ENCODE peak calls at places on chromosomes 12 and 14, in ten cellular contexts. One of them, this sample, is unnamed.

GRCh38 chr14:104252256-104253215 is 114.1 kb downstream of the KIF26A start:
- DNase-seq in AG09309: no peak
- DNase-seq in T47D: peak
- DNase-seq in GM04503: no peak
- DNase-seq in CD4-positive, CD25-positive, alpha-beta regulatory T cell: no peak
- DNase-seq in AG04450: no peak
- DNase-seq in GDM1: no peak
- DNase-seq in RPMI8226: no peak
- DNase-seq in GM18507: no peak
- DNase-seq in G401: no peak
- DNase-seq in this sample: no peak

GRCh38 chr14:38404100-38404541 is 148.2 kb upstream of the CLEC14A start:
- DNase-seq in AG09309: peak
- DNase-seq in T47D: no peak
- DNase-seq in GM04503: peak
- DNase-seq in CD4-positive, CD25-positive, alpha-beta regulatory T cell: no peak
- DNase-seq in AG04450: peak
- DNase-seq in GDM1: no peak
- DNase-seq in RPMI8226: no peak
- DNase-seq in GM18507: no peak
- DNase-seq in G401: no peak
- DNase-seq in this sample: peak

GRCh38 chr14:91241848-91242247 is 2.7 kb downstream of the GPR68 start:
- DNase-seq in AG09309: no peak
- DNase-seq in T47D: no peak
- DNase-seq in GM04503: no peak
- DNase-seq in CD4-positive, CD25-positive, alpha-beta regulatory T cell: no peak
- DNase-seq in AG04450: no peak
- DNase-seq in GDM1: no peak
- DNase-seq in RPMI8226: peak
- DNase-seq in GM18507: no peak
- DNase-seq in G401: no peak
- DNase-seq in this sample: no peak

GRCh38 chr14:45247427-45247826 is 5.6 kb downstream of the MIS18BP1 start:
- DNase-seq in AG09309: no peak
- DNase-seq in T47D: no peak
- DNase-seq in GM04503: no peak
- DNase-seq in CD4-positive, CD25-positive, alpha-beta regulatory T cell: no peak
- DNase-seq in AG04450: no peak
- DNase-seq in GDM1: no peak
- DNase-seq in RPMI8226: no peak
- DNase-seq in GM18507: no peak
- DNase-seq in G401: no peak
- DNase-seq in this sample: no peak

GRCh38 chr14:55366271-55366670 is 45.4 kb downstream of the ATG14 start:
- DNase-seq in AG09309: peak
- DNase-seq in T47D: no peak
- DNase-seq in GM04503: peak
- DNase-seq in CD4-positive, CD25-positive, alpha-beta regulatory T cell: no peak
- DNase-seq in AG04450: peak
- DNase-seq in GDM1: no peak
- DNase-seq in RPMI8226: no peak
- DNase-seq in GM18507: no peak
- DNase-seq in G401: no peak
- DNase-seq in this sample: peak

GRCh38 chr14:32967421-32967820 is 28.7 kb downstream of the NPAS3 start:
- DNase-seq in AG09309: no peak
- DNase-seq in T47D: no peak
- DNase-seq in GM04503: no peak
- DNase-seq in CD4-positive, CD25-positive, alpha-beta regulatory T cell: no peak
- DNase-seq in AG04450: no peak
- DNase-seq in GDM1: no peak
- DNase-seq in RPMI8226: no peak
- DNase-seq in GM18507: no peak
- DNase-seq in G401: no peak
- DNase-seq in this sample: no peak

GRCh38 chr14:69181491-69181890 is 9.8 kb upstream of the EXD2 start:
- DNase-seq in AG09309: no peak
- DNase-seq in T47D: no peak
- DNase-seq in GM04503: no peak
- DNase-seq in CD4-positive, CD25-positive, alpha-beta regulatory T cell: no peak
- DNase-seq in AG04450: no peak
- DNase-seq in GDM1: no peak
- DNase-seq in RPMI8226: no peak
- DNase-seq in GM18507: no peak
- DNase-seq in G401: no peak
- DNase-seq in this sample: no peak

GRCh38 chr12:66055837-66056319 is 74.7 kb downstream of the LLPH start:
- DNase-seq in AG09309: no peak
- DNase-seq in T47D: peak
- DNase-seq in GM04503: no peak
- DNase-seq in CD4-positive, CD25-positive, alpha-beta regulatory T cell: no peak
- DNase-seq in AG04450: no peak
- DNase-seq in GDM1: no peak
- DNase-seq in RPMI8226: peak
- DNase-seq in GM18507: no peak
- DNase-seq in G401: no peak
- DNase-seq in this sample: no peak

GRCh38 chr12:1369460-1369859 is 224.9 kb downstream of the FBXL14 start:
- DNase-seq in AG09309: no peak
- DNase-seq in T47D: no peak
- DNase-seq in GM04503: no peak
- DNase-seq in CD4-positive, CD25-positive, alpha-beta regulatory T cell: no peak
- DNase-seq in AG04450: no peak
- DNase-seq in GDM1: no peak
- DNase-seq in RPMI8226: no peak
- DNase-seq in GM18507: no peak
- DNase-seq in G401: no peak
- DNase-seq in this sample: no peak

GRCh38 chr12:29582677-29583076 is 85.2 kb upstream of the OVCH1 start:
- DNase-seq in AG09309: no peak
- DNase-seq in T47D: peak
- DNase-seq in GM04503: no peak
- DNase-seq in CD4-positive, CD25-positive, alpha-beta regulatory T cell: no peak
- DNase-seq in AG04450: no peak
- DNase-seq in GDM1: no peak
- DNase-seq in RPMI8226: no peak
- DNase-seq in GM18507: no peak
- DNase-seq in G401: no peak
- DNase-seq in this sample: no peak